ENCODE peak calls at places on chromosomes 4 and X, in five cellular contexts. One of them, this sample, is unnamed.

GRCh38 chrX:150503898-150504219 is 64.6 kb upstream of the MTM1 start:
- DNase-seq in kidney: no peak
- DNase-seq in upper lobe of right lung: peak
- DNase-seq in stimulated activated CD8-positive, alpha-beta memory T cell treated with anti-CD3 and anti-CD28 coated beads, Interleukin-7, amount 100 ng/mL, for 1 hour: no peak
- DNase-seq in fibroblast of pulmonary artery: no peak
- DNase-seq in this sample: no peak

GRCh38 chr4:186265683-186266648 is at the start of gene F11:
- DNase-seq in kidney: no peak
- DNase-seq in upper lobe of right lung: no peak
- DNase-seq in stimulated activated CD8-positive, alpha-beta memory T cell treated with anti-CD3 and anti-CD28 coated beads, Interleukin-7, amount 100 ng/mL, for 1 hour: no peak
- DNase-seq in fibroblast of pulmonary artery: no peak
- DNase-seq in this sample: no peak

GRCh38 chrX:155857561-155857960 is 23.6 kb upstream of the VAMP7 start:
- DNase-seq in kidney: no peak
- DNase-seq in upper lobe of right lung: no peak
- DNase-seq in stimulated activated CD8-positive, alpha-beta memory T cell treated with anti-CD3 and anti-CD28 coated beads, Interleukin-7, amount 100 ng/mL, for 1 hour: no peak
- DNase-seq in fibroblast of pulmonary artery: peak
- DNase-seq in this sample: no peak

GRCh38 chrX:124347242-124347641 is 879 bp downstream of the SH2D1A start:
- DNase-seq in kidney: no peak
- DNase-seq in upper lobe of right lung: no peak
- DNase-seq in stimulated activated CD8-positive, alpha-beta memory T cell treated with anti-CD3 and anti-CD28 coated beads, Interleukin-7, amount 100 ng/mL, for 1 hour: no peak
- DNase-seq in fibroblast of pulmonary artery: no peak
- DNase-seq in this sample: no peak

GRCh38 chr4:141486375-141486997 is 149.9 kb upstream of the IL15 start:
- DNase-seq in kidney: no peak
- DNase-seq in upper lobe of right lung: no peak
- DNase-seq in stimulated activated CD8-positive, alpha-beta memory T cell treated with anti-CD3 and anti-CD28 coated beads, Interleukin-7, amount 100 ng/mL, for 1 hour: no peak
- DNase-seq in fibroblast of pulmonary artery: peak
- DNase-seq in this sample: no peak

GRCh38 chrX:127574829-127575228 is 477.4 kb downstream of the ACTRT1 start:
- DNase-seq in kidney: peak
- DNase-seq in upper lobe of right lung: no peak
- DNase-seq in stimulated activated CD8-positive, alpha-beta memory T cell treated with anti-CD3 and anti-CD28 coated beads, Interleukin-7, amount 100 ng/mL, for 1 hour: no peak
- DNase-seq in fibroblast of pulmonary artery: no peak
- DNase-seq in this sample: no peak

GRCh38 chr4:38672247-38673071 is 8.5 kb downstream of the KLF3 start:
- DNase-seq in kidney: no peak
- DNase-seq in upper lobe of right lung: no peak
- DNase-seq in stimulated activated CD8-positive, alpha-beta memory T cell treated with anti-CD3 and anti-CD28 coated beads, Interleukin-7, amount 100 ng/mL, for 1 hour: no peak
- DNase-seq in fibroblast of pulmonary artery: no peak
- DNase-seq in this sample: no peak

GRCh38 chr4:140291259-140291658 is 82.2 kb upstream of the SCOC start:
- DNase-seq in kidney: no peak
- DNase-seq in upper lobe of right lung: no peak
- DNase-seq in stimulated activated CD8-positive, alpha-beta memory T cell treated with anti-CD3 and anti-CD28 coated beads, Interleukin-7, amount 100 ng/mL, for 1 hour: no peak
- DNase-seq in fibroblast of pulmonary artery: no peak
- DNase-seq in this sample: no peak

GRCh38 chrX:123217077-123217476 is 33.0 kb downstream of the GRIA3 start:
- DNase-seq in kidney: no peak
- DNase-seq in upper lobe of right lung: no peak
- DNase-seq in stimulated activated CD8-positive, alpha-beta memory T cell treated with anti-CD3 and anti-CD28 coated beads, Interleukin-7, amount 100 ng/mL, for 1 hour: no peak
- DNase-seq in fibroblast of pulmonary artery: peak
- DNase-seq in this sample: no peak

GRCh38 chr4:137417676-137418075 is 114.6 kb downstream of the PCDH18 start:
- DNase-seq in kidney: no peak
- DNase-seq in upper lobe of right lung: no peak
- DNase-seq in stimulated activated CD8-positive, alpha-beta memory T cell treated with anti-CD3 and anti-CD28 coated beads, Interleukin-7, amount 100 ng/mL, for 1 hour: no peak
- DNase-seq in fibroblast of pulmonary artery: no peak
- DNase-seq in this sample: no peak

GRCh38 chr4:142824368-142824767 is 21.7 kb downstream of the INPP4B start:
- DNase-seq in kidney: no peak
- DNase-seq in upper lobe of right lung: no peak
- DNase-seq in stimulated activated CD8-positive, alpha-beta memory T cell treated with anti-CD3 and anti-CD28 coated beads, Interleukin-7, amount 100 ng/mL, for 1 hour: no peak
- DNase-seq in fibroblast of pulmonary artery: peak
- DNase-seq in this sample: no peak

GRCh38 chrX:618761-619450 is 11.7 kb upstream of the SHOX start:
- DNase-seq in kidney: no peak
- DNase-seq in upper lobe of right lung: no peak
- DNase-seq in stimulated activated CD8-positive, alpha-beta memory T cell treated with anti-CD3 and anti-CD28 coated beads, Interleukin-7, amount 100 ng/mL, for 1 hour: no peak
- DNase-seq in fibroblast of pulmonary artery: no peak
- DNase-seq in this sample: no peak

GRCh38 chr4:126386512-126386911 is 1071.8 kb downstream of the FAT4 start:
- DNase-seq in kidney: no peak
- DNase-seq in upper lobe of right lung: no peak
- DNase-seq in stimulated activated CD8-positive, alpha-beta memory T cell treated with anti-CD3 and anti-CD28 coated beads, Interleukin-7, amount 100 ng/mL, for 1 hour: no peak
- DNase-seq in fibroblast of pulmonary artery: no peak
- DNase-seq in this sample: no peak

GRCh38 chr4:119068529-119068962 is 67.1 kb upstream of the MYOZ2 start:
- DNase-seq in kidney: no peak
- DNase-seq in upper lobe of right lung: no peak
- DNase-seq in stimulated activated CD8-positive, alpha-beta memory T cell treated with anti-CD3 and anti-CD28 coated beads, Interleukin-7, amount 100 ng/mL, for 1 hour: no peak
- DNase-seq in fibroblast of pulmonary artery: no peak
- DNase-seq in this sample: no peak

GRCh38 chr4:38730830-38731646 is 51.8 kb downstream of the TLR10 start:
- DNase-seq in kidney: peak
- DNase-seq in upper lobe of right lung: peak
- DNase-seq in stimulated activated CD8-positive, alpha-beta memory T cell treated with anti-CD3 and anti-CD28 coated beads, Interleukin-7, amount 100 ng/mL, for 1 hour: peak
- DNase-seq in fibroblast of pulmonary artery: peak
- DNase-seq in this sample: peak

GRCh38 chr4:3174371-3175338 is 74.3 kb upstream of the MSANTD1 start:
- DNase-seq in kidney: no peak
- DNase-seq in upper lobe of right lung: no peak
- DNase-seq in stimulated activated CD8-positive, alpha-beta memory T cell treated with anti-CD3 and anti-CD28 coated beads, Interleukin-7, amount 100 ng/mL, for 1 hour: no peak
- DNase-seq in fibroblast of pulmonary artery: no peak
- DNase-seq in this sample: no peak

GRCh38 chr4:153748378-153748777 is 11.4 kb downstream of the RNF175 start:
- DNase-seq in kidney: no peak
- DNase-seq in upper lobe of right lung: no peak
- DNase-seq in stimulated activated CD8-positive, alpha-beta memory T cell treated with anti-CD3 and anti-CD28 coated beads, Interleukin-7, amount 100 ng/mL, for 1 hour: no peak
- DNase-seq in fibroblast of pulmonary artery: peak
- DNase-seq in this sample: no peak

GRCh38 chrX:10634681-10635161 is 14.3 kb upstream of the MID1 start:
- DNase-seq in kidney: no peak
- DNase-seq in upper lobe of right lung: no peak
- DNase-seq in stimulated activated CD8-positive, alpha-beta memory T cell treated with anti-CD3 and anti-CD28 coated beads, Interleukin-7, amount 100 ng/mL, for 1 hour: no peak
- DNase-seq in fibroblast of pulmonary artery: peak
- DNase-seq in this sample: no peak

GRCh38 chr4:54276633-54277426 is 47.7 kb downstream of the PDGFRA start:
- DNase-seq in kidney: no peak
- DNase-seq in upper lobe of right lung: no peak
- DNase-seq in stimulated activated CD8-positive, alpha-beta memory T cell treated with anti-CD3 and anti-CD28 coated beads, Interleukin-7, amount 100 ng/mL, for 1 hour: no peak
- DNase-seq in fibroblast of pulmonary artery: no peak
- DNase-seq in this sample: no peak